ENCODE peak calls at places on chromosome 14, in six cellular contexts. W is A549; Y is adrenal gland; U is MM.1S; A is CD8-positive, alpha-beta T cell; X is CD8-positive, alpha-beta memory T cell. B is an unnamed sample.

GRCh38 chr14:50510157-50510556 is 22.2 kb downstream of the MAP4K5 start:
- DNase-seq in W (no peak), Y (no peak), U (no peak), A (no peak), X (no peak), B (no peak)

GRCh38 chr14:46488374-46488773 is 163.2 kb downstream of the RPL10L start:
- DNase-seq in W (no peak), Y (no peak), U (no peak), A (no peak), X (no peak), B (no peak)

GRCh38 chr14:24117179-24117578 is 2.4 kb upstream of the NRL start:
- DNase-seq in W (no peak), Y (no peak), U (no peak), A (no peak), X (no peak), B (no peak)

GRCh38 chr14:55780156-55780946 is 200.3 kb downstream of the KTN1 start:
- DNase-seq in W (peak; percentile 35), Y (peak; percentile 48), U (no peak), A (no peak), X (no peak), B (peak; percentile 74)

GRCh38 chr14:62662811-62663477 is 382.3 kb downstream of the KCNH5 start:
- DNase-seq in W (no peak), Y (no peak), U (no peak), A (no peak), X (no peak), B (no peak)

GRCh38 chr14:21768116-21768874 is 94.7 kb upstream of the OR4E1 start:
- DNase-seq in W (peak; percentile 26), Y (no peak), U (peak; percentile 79), A (no peak), X (no peak), B (no peak)

GRCh38 chr14:33569844-33570716 is 380.8 kb downstream of the EGLN3 start:
- DNase-seq in W (no peak), Y (no peak), U (no peak), A (no peak), X (no peak), B (no peak)

GRCh38 chr14:101071493-101071891 is 168.0 kb upstream of the RTL1 start:
- DNase-seq in W (no peak), Y (peak; percentile 24), U (no peak), A (no peak), X (no peak), B (peak; percentile 62)

GRCh38 chr14:21642683-21643082 is 7.9 kb upstream of the OR10G2 start:
- DNase-seq in W (no peak), Y (no peak), U (no peak), A (no peak), X (no peak), B (no peak)

GRCh38 chr14:43232261-43232660 is 1274.8 kb downstream of the FSCB start:
- DNase-seq in W (no peak), Y (no peak), U (no peak), A (no peak), X (no peak), B (no peak)

GRCh38 chr14:101731187-101732080 is 30.1 kb upstream of the PPP2R5C start:
- DNase-seq in W (peak; percentile 86), Y (peak; percentile 63), U (peak; percentile 45), A (peak; percentile 82), X (peak; percentile 67), B (peak; percentile 87)

GRCh38 chr14:33693237-33693636 is 257.6 kb downstream of the EGLN3 start:
- DNase-seq in W (no peak), Y (no peak), U (no peak), A (no peak), X (no peak), B (no peak)

GRCh38 chr14:24179961-24180726 is 8.3 kb downstream of the REC8 start:
- DNase-seq in W (no peak), Y (peak; percentile 70), U (no peak), A (no peak), X (no peak), B (no peak)

GRCh38 chr14:59161571-59162175 is 26.8 kb upstream of the DAAM1 start:
- DNase-seq in W (peak; percentile 67), Y (no peak), U (no peak), A (no peak), X (no peak), B (no peak)

GRCh38 chr14:64232944-64233343 is 61.2 kb downstream of the ESR2 start:
- DNase-seq in W (no peak), Y (peak; percentile 22), U (no peak), A (no peak), X (no peak), B (no peak)

GRCh38 chr14:91843437-91843836 is 23.9 kb downstream of the TC2N start:
- DNase-seq in W (no peak), Y (no peak), U (no peak), A (no peak), X (no peak), B (no peak)

GRCh38 chr14:91845652-91846051 is 21.7 kb downstream of the TC2N start:
- DNase-seq in W (no peak), Y (no peak), U (no peak), A (no peak), X (no peak), B (no peak)

GRCh38 chr14:91837076-91837475 is 30.3 kb downstream of the TC2N start:
- DNase-seq in W (no peak), Y (no peak), U (no peak), A (no peak), X (no peak), B (no peak)

GRCh38 chr14:91839754-91840153 is 27.6 kb downstream of the TC2N start:
- DNase-seq in W (no peak), Y (no peak), U (peak; percentile 8), A (no peak), X (no peak), B (no peak)

DNA sequence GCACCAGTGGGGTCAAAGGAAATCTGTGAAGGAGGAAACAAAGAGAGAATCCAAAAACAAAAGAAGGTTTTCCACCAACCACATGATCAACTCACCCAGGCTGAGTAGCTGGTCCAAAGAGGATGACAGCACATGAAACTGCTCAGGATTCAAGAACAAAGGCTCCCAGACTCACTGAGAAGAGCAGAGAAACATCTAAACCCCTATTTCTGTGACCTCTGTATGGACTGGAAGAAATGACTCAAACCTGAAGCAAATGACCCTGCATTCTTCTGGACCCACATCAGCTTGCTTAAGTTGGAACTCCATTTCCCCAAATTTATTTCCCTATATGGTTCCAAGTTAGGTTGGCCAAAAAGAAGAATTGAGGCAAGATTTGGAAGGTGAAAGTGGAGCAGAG is 26.3 kb downstream of the TC2N start:
- DNase-seq in W (no peak), Y (no peak), U (no peak), A (no peak), X (no peak), B (no peak)
- H3K4me1 ChIP-seq in W (peaks cover 10% of the 10 kb centered on the region), Y (peaks cover 5% of the 10 kb centered on the region), U (no peaks in the 10 kb centered on the region), A (peaks cover 12% of the 10 kb centered on the region), X (peaks cover 61% of the 10 kb centered on the region), B (peaks cover 9% of the 10 kb centered on the region)

GRCh38 chr14:73244541-73244940 is 7.2 kb downstream of the PAPLN start:
- DNase-seq in W (no peak), Y (no peak), U (no peak), A (no peak), X (no peak), B (no peak)

GRCh38 chr14:73245401-73246325 is 8.4 kb downstream of the PAPLN start:
- DNase-seq in W (no peak), Y (peak; percentile 49), U (no peak), A (peak; percentile 42), X (peak; percentile 18), B (no peak)

GRCh38 chr14:73242274-73242960 is 5.1 kb downstream of the PAPLN start:
- DNase-seq in W (no peak), Y (no peak), U (no peak), A (no peak), X (no peak), B (no peak)

GRCh38 chr14:73243341-73243740 is 6.0 kb downstream of the PAPLN start:
- DNase-seq in W (no peak), Y (no peak), U (no peak), A (no peak), X (no peak), B (no peak)

DNA sequence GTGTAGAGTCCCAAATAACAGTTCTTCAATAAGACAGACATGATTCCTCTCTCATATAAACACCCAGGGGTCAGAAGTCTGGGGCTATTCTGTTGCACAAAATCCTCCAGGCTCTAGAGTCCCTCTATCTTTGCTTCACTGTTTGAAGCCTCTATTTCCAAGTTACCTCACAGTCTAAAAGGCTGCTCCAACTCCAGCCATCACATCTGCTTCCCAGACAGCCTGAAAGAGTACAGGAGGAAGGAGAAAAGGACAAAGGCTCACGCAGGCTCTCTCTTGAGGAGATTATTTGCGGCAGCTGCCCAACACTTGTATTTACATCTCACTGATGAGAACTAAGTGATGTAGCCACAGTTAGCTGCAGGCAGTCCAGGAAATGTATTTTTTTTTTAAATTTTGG is 6.4 kb downstream of the PAPLN start:
- DNase-seq in W (no peak), Y (no peak), U (no peak), A (no peak), X (no peak), B (no peak)
- H3K4me1 ChIP-seq in W (peaks cover 4% of the 10 kb centered on the region), Y (peaks cover 6% of the 10 kb centered on the region), U (no peaks in the 10 kb centered on the region), A (peaks cover 18% of the 10 kb centered on the region), X (no peaks in the 10 kb centered on the region), B (peaks cover 40% of the 10 kb centered on the region)

DNA sequence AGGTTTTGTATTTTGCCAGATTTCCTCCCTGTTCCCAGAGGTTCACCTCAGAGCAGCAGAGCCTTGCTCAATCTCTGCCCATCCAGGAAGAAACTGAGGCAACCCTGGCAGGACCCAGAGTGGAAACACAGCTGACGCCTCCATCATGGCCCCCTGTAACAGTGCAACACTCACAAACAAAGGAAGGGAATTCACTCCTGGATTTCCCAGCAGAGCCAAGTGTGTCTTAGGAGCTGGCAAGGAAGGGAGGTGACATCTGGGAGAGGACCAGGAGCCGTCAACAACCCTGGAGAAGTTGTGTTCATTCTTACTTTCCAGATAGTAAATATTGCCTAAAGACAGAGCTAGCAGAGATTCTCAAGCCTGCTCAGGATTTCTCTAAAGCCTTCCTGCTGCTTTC is 73.7 kb downstream of the IRF2BPL start:
- DNase-seq in W (no peak), Y (no peak), U (no peak), A (no peak), X (no peak), B (no peak)
- H3K4me1 ChIP-seq in W (peaks cover 91% of the 10 kb centered on the region), Y (peaks cover 49% of the 10 kb centered on the region), U (peaks cover 25% of the 10 kb centered on the region), A (peaks cover 45% of the 10 kb centered on the region), X (peaks cover 41% of the 10 kb centered on the region), B (peaks cover 86% of the 10 kb centered on the region)

GRCh38 chr14:103520657-103521437 is 1.8 kb downstream of the CKB start:
- DNase-seq in W (peak; percentile 81), Y (peak; percentile 89), U (peak; percentile 46), A (peak; percentile 70), X (peak; percentile 57), B (no peak)
- H3K4me1 ChIP-seq in W (peaks cover 56% of the 10 kb centered on the region), Y (peaks cover 24% of the 10 kb centered on the region), U (no peaks in the 10 kb centered on the region), A (peaks cover 24% of the 10 kb centered on the region), X (peaks cover 13% of the 10 kb centered on the region), B (peaks cover 51% of the 10 kb centered on the region)

DNA sequence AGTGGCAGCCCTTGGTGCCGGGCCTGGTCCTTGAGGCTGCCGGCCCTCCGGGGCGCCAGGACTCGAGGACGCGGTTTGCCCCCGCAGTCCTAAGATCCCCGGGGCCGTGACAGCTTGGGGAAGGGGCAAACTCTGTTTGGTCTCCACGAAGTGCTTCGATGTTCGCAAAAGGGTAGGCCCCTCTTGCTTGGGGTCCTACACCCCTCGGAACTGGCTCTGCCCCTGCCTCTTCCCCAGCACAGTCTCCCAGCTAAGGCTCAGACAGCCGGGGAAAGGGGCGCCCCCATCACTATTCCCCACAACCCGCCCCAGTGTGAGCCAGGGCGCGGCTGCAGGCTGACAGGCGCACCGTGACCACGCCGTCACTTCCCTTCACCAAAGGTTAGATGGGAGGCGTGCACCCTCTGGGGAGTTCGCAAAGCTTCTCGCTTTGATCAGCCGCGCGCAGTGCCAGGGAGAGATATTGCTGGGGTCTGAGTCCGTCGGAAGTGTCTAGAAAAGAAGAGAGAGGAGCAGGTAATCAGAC is 7.2 kb upstream of the OTX2 start:
- DNase-seq in W (no peak), Y (no peak), U (no peak), A (no peak), X (no peak), B (no peak)
- H3K4me1 ChIP-seq in W (peaks cover 6% of the 10 kb centered on the region), Y (no peaks in the 10 kb centered on the region), U (no peaks in the 10 kb centered on the region), A (no peaks in the 10 kb centered on the region), X (no peaks in the 10 kb centered on the region), B (no peaks in the 10 kb centered on the region)

B was measured in vagina.